ENCODE peak calls at places on chromosomes 16 and 17, in eight cellular contexts. V is neural progenitor cell, W is HepG2, E is PC-9, U is mesenchymal stem cell, O is GM23248, S is neuronal stem cell, X is H9. T is an unnamed sample.
A peak's percentile ranks its signal among the peaks of the same experiment; 100 is the strongest.

GRCh38 chr16:68700120-68700519 is 37.0 kb upstream of the CDH1 start:
- DNase-seq in S (no peak), W (peak; percentile 15), E (no peak), U (peak; percentile 54), O (peak; percentile 54), V (no peak), X (no peak), T (no peak)

GRCh38 chr16:4309833-4310266 is 6.0 kb upstream of the GLIS2 start:
- DNase-seq in X (peak; percentile 95), O (peak; percentile 70), E (peak; percentile 88), S (no peak), V (peak; percentile 87), U (peak; percentile 95), W (peak; percentile 67), T (peak; percentile 84)

GRCh38 chr17:79977161-79977631 is 58.5 kb downstream of the TBC1D16 start:
- DNase-seq in E (no peak), V (no peak), X (peak; percentile 25), O (no peak), W (no peak), U (no peak), S (no peak), T (no peak)

GRCh38 chr17:18035704-18036103 is 3.3 kb downstream of the ATPAF2 start:
- DNase-seq in E (no peak), X (no peak), O (no peak), W (no peak), S (no peak), V (no peak), U (no peak), T (no peak)

GRCh38 chr16:74601131-74601871 is 5.6 kb downstream of the GLG1 start:
- DNase-seq in O (no peak), S (no peak), V (no peak), E (no peak), U (no peak), W (no peak), X (no peak), T (no peak)

GRCh38 chr16:58234831-58235595 is 37.1 kb upstream of the CSNK2A2 start:
- DNase-seq in V (no peak), E (no peak), W (no peak), X (no peak), O (no peak), S (no peak), U (no peak), T (no peak)

GRCh38 chr17:7370853-7371252 is 10.0 kb upstream of the TNK1 start:
- DNase-seq in X (no peak), E (no peak), S (no peak), W (no peak), V (no peak), O (no peak), U (no peak), T (no peak)

GRCh38 chr16:55773859-55774549 is 58.9 kb downstream of the CES1 start:
- DNase-seq in W (no peak), V (no peak), X (no peak), O (peak; percentile 55), S (no peak), E (no peak), U (no peak), T (no peak)

GRCh38 chr17:56159764-56160394 is 6.6 kb downstream of the ANKFN1 start:
- DNase-seq in U (no peak), V (peak; percentile 47), X (no peak), O (no peak), S (no peak), W (no peak), E (no peak), T (no peak)

GRCh38 chr17:82967268-82968032 is 112.0 kb upstream of the METRNL start:
- DNase-seq in X (peak; percentile 10), U (no peak), W (no peak), S (no peak), V (no peak), O (no peak), E (no peak), T (no peak)

GRCh38 chr16:83856846-83857245 is 42.1 kb upstream of the MLYCD start:
- DNase-seq in W (no peak), X (no peak), V (no peak), U (no peak), O (no peak), S (no peak), E (no peak), T (no peak)

GRCh38 chr17:7252176-7253043 is at the start of gene ELP5:
- DNase-seq in U (peak; percentile 97), S (peak; percentile 99), X (peak; percentile 98), O (peak; percentile 95), E (peak; percentile 95), W (peak; percentile 94), V (peak; percentile 98), T (peak; percentile 95)

GRCh38 chr17:62882284-62882683 is 74.2 kb upstream of the MARCHF10 start:
- DNase-seq in V (no peak), S (no peak), X (no peak), E (no peak), O (no peak), W (no peak), U (no peak), T (no peak)

GRCh38 chr17:42774066-42774750 is 959 bp downstream of the VPS25 start:
- DNase-seq in E (no peak), S (no peak), W (peak; percentile 49), U (no peak), O (peak; percentile 58), V (no peak), X (no peak), T (no peak)

DNA sequence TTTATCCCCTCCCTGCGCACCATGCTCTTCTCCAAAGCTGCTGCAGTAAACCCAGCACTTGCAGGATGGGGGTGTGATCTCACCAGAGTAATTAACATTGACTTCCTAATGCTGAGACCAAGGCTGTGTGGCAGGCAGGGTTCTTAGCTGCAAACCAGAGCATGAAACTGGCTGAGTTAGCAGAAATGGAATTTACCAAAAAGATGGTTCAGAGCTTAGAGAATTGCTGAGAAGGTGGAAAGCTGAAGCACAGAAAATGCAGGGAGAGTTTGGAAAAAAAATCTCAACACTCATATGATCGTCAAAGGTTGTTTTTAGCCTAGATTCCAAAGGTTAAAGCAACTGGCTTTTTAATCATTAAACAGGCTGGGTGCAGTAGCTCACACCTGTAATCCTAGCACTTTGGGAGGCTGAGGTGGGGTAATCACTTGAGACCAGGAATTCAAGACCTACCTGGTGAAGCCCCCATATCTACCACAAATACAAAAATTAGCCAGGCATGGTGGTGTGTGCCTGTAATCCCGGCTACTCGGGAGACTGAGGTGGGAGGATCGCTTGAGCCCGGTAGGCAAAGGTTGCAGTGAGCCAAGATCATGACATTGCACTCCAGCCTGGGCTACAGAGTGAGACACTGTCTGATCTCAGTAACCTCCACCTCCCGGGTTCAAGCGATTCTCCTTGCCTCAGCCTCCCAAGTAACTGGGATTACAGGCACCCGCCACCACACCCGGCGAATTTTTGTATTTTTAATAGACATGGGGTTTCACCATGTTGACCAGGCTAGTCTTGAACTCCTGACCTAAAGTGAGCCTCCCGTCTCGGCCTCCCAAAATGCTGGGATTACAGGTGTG is 6.0 kb upstream of the TXNDC11 start:
- DNase-seq in E (no peak), V (no peak), X (no peak), O (no peak), U (no peak), S (no peak), W (peak; percentile 93), T (peak; percentile 58)
- H3K4me2 ChIP-seq in E (no peak overlapping the region), V (no peak overlapping the region), X (no peak overlapping the region), O (no peak overlapping the region), U (no peak overlapping the region), S (no peak overlapping the region), W (peak overlapping the region; percentile 82), T (peak overlapping the region; percentile 68)

DNA sequence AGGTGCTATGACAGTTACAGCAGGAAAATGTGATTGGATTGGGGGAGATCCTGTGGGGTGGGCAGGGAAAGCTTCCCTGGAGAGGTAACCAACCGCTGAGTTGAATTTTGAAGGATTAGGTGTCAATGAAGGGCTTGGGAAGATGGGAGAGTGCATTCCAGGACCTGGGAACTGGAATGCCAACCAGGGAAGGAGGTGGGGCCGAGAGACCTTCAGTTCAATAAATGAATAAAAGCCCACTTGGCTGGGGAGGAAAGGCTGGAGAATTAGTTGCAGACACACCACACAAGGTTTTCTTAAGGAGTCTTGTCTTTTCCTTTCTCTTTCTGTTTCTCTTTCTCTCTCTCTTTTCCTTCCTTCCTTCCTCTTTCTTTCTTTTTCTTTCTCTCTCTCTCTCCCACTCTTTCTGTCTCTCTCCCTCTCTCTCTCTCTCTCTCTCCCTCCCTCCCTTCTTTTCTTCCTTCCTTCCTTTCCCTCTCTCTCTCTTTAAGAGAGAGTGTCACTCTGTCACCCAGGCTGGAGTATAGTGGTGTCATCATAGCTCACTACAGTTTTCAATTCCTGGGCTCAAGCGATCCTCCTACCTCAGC is 3.3 kb downstream of the USP43 start:
- DNase-seq in S (no peak), X (peak; percentile 53), W (no peak), E (no peak), V (peak; percentile 50), O (no peak), U (peak; percentile 23), T (no peak)
- H3K27ac ChIP-seq in S (no peak overlapping the region), X (peak overlapping the region; percentile 13), W (no peak overlapping the region), E (peak overlapping the region; percentile 62), V (no peak overlapping the region), O (no peak overlapping the region), U (peak overlapping the region; percentile 84), T (no peak overlapping the region)

GRCh38 chr16:86240716-86241363 is 269.5 kb upstream of the FOXF1 start:
- DNase-seq in V (no peak), X (no peak), W (no peak), S (no peak), O (no peak), E (no peak), U (peak; percentile 53), T (no peak)
- H3K4me2 ChIP-seq in V (no peak overlapping the region), X (no peak overlapping the region), W (no peak overlapping the region), S (no peak overlapping the region), O (no peak overlapping the region), E (no peak overlapping the region), U (no peak overlapping the region), T (peak overlapping the region; percentile 52)

GRCh38 chr17:9842057-9842758 is 16.5 kb downstream of the GLP2R start:
- DNase-seq in U (peak; percentile 91), V (no peak), S (no peak), W (peak; percentile 13), X (peak; percentile 26), E (no peak), O (peak; percentile 62), T (peak; percentile 49)
- H3K27ac ChIP-seq in U (peak overlapping the region; percentile 54), V (no peak overlapping the region), S (no peak overlapping the region), W (no peak overlapping the region), X (no peak overlapping the region), E (no peak overlapping the region), O (peak overlapping the region; percentile 50), T (peak overlapping the region; percentile 78)

GRCh38 chr17:2222901-2223616 is 80.5 kb downstream of the SMG6 start:
- DNase-seq in E (no peak), S (no peak), U (peak; percentile 60), O (peak; percentile 73), W (no peak), V (peak; percentile 21), X (no peak), T (peak; percentile 62)
- H3K4me2 ChIP-seq in E (no peak overlapping the region), S (no peak overlapping the region), U (no peak overlapping the region), O (peak overlapping the region; percentile 34), W (no peak overlapping the region), V (no peak overlapping the region), X (no peak overlapping the region), T (peak overlapping the region; percentile 25)